ENCODE peak calls at places on chromosomes 3 and 15, in four cellular contexts. G is HCT116, D is K562, A is GM12878. T is an unnamed sample.

GRCh38 chr3:107117922-107118576 is 259.2 kb upstream of the CCDC54 start:
- DNase-seq in G (peak), D (peak), A (no peak), T (peak)

GRCh38 chr3:27861047-27862036 is 139.2 kb upstream of the EOMES start:
- DNase-seq in G (no peak), D (no peak), A (no peak), T (no peak)

GRCh38 chr3:16801698-16802097 is 83.1 kb upstream of the PLCL2 start:
- DNase-seq in G (no peak), D (no peak), A (no peak), T (no peak)

GRCh38 chr3:129313983-129314756 is 35.5 kb downstream of the HMCES start:
- DNase-seq in G (no peak), D (peak), A (no peak), T (no peak)

GRCh38 chr3:8742921-8743605 is 9.5 kb downstream of the CAV3 start:
- DNase-seq in G (no peak), D (no peak), A (no peak), T (no peak)

GRCh38 chr15:45458746-45459403 is 63.7 kb downstream of the SLC30A4 start:
- DNase-seq in G (no peak), D (peak), A (peak), T (no peak)

GRCh38 chr3:139219463-139219862 is 124.4 kb upstream of the MRPS22 start:
- DNase-seq in G (no peak), D (no peak), A (no peak), T (no peak)

GRCh38 chr3:112424394-112424793 is 74.9 kb downstream of the BTLA start:
- DNase-seq in G (no peak), D (no peak), A (no peak), T (no peak)

GRCh38 chr3:39718674-39719595 is 90.5 kb upstream of the MYRIP start:
- DNase-seq in G (no peak), D (no peak), A (no peak), T (no peak)

GRCh38 chr15:57503051-57503702 is 88.5 kb upstream of the MYZAP start:
- DNase-seq in G (no peak), D (peak), A (no peak), T (no peak)

GRCh38 chr3:128554100-128554464 is 61.1 kb upstream of the GATA2 start:
- DNase-seq in G (no peak), D (no peak), A (no peak), T (no peak)

GRCh38 chr15:89002281-89002761 is 85.9 kb upstream of the ABHD2 start:
- DNase-seq in G (no peak), D (peak), A (peak), T (no peak)

GRCh38 chr15:68333775-68334470 is 56.4 kb downstream of the FEM1B start:
- DNase-seq in G (no peak), D (no peak), A (no peak), T (no peak)

GRCh38 chr15:101201411-101202174 is 50.3 kb downstream of the CHSY1 start:
- DNase-seq in G (peak), D (peak), A (no peak), T (peak)

GRCh38 chr3:72487078-72487765 is 361.0 kb downstream of the SHQ1 start:
- DNase-seq in G (peak), D (peak), A (no peak), T (no peak)

GRCh38 chr3:152458725-152459515 is 190.2 kb downstream of the MBNL1 start:
- DNase-seq in G (no peak), D (no peak), A (no peak), T (no peak)

GRCh38 chr3:194811118-194811517 is 125.4 kb downstream of the FAM43A start:
- DNase-seq in G (no peak), D (no peak), A (no peak), T (no peak)

GRCh38 chr3:17204049-17204650 is 319.4 kb downstream of the PLCL2 start:
- DNase-seq in G (no peak), D (no peak), A (no peak), T (no peak)

GRCh38 chr3:167783781-167784180 is 48.3 kb downstream of the SERPINI1 start:
- DNase-seq in G (no peak), D (no peak), A (no peak), T (no peak)

GRCh38 chr3:140910860-140911259 is 30.8 kb upstream of the SLC25A36 start:
- DNase-seq in G (peak), D (peak), A (no peak), T (peak)

GRCh38 chr15:31317033-31317979 is 9.3 kb upstream of the KLF13 start:
- DNase-seq in G (no peak), D (no peak), A (no peak), T (no peak)

GRCh38 chr15:58244546-58244945 is 106.4 kb downstream of the AQP9 start:
- DNase-seq in G (no peak), D (no peak), A (no peak), T (no peak)

GRCh38 chr3:188889070-188889491 is 282.7 kb upstream of the TPRG1 start:
- DNase-seq in G (no peak), D (no peak), A (no peak), T (no peak)

GRCh38 chr3:36380171-36381031 is at the start of gene STAC:
- DNase-seq in G (no peak), D (no peak), A (no peak), T (peak)

GRCh38 chr3:58537412-58538301 is 667 bp upstream of the ACOX2 start:
- DNase-seq in G (no peak), D (no peak), A (no peak), T (no peak)

GRCh38 chr15:52121896-52122295 is 9.3 kb upstream of the BCL2L10 start:
- DNase-seq in G (no peak), D (no peak), A (no peak), T (no peak)

GRCh38 chr15:72358532-72359180 is 17.2 kb downstream of the HEXA start:
- DNase-seq in G (no peak), D (no peak), A (no peak), T (no peak)

GRCh38 chr3:197404754-197405153 is 106.3 kb upstream of the DLG1 start:
- DNase-seq in G (no peak), D (no peak), A (no peak), T (no peak)

GRCh38 chr15:44381223-44381622 is 46.2 kb upstream of the CTDSPL2 start:
- DNase-seq in G (no peak), D (no peak), A (no peak), T (no peak)

GRCh38 chr3:181695661-181696491 is 15.8 kb upstream of the SOX2 start:
- DNase-seq in G (no peak), D (no peak), A (no peak), T (no peak)
- TF ChIP-seq EGR1 in G (no peak), D (no peak), A (no peak), T (no peak)

GRCh38 chr15:64522226-64522823 is 61.9 kb downstream of the ZNF609 start:
- DNase-seq in G (no peak), D (no peak), A (no peak), T (no peak)

GRCh38 chr15:64519897-64520296 is 59.5 kb downstream of the ZNF609 start:
- DNase-seq in G (no peak), D (no peak), A (no peak), T (no peak)

GRCh38 chr15:64523240-64523639 is 62.9 kb downstream of the ZNF609 start:
- DNase-seq in G (no peak), D (no peak), A (no peak), T (no peak)

GRCh38 chr15:64521201-64521600 is 60.8 kb downstream of the ZNF609 start:
- DNase-seq in G (no peak), D (no peak), A (no peak), T (no peak)

GRCh38 chr15:64521726-64522164 is 61.4 kb downstream of the ZNF609 start:
- DNase-seq in G (peak), D (no peak), A (no peak), T (no peak)
- TF ChIP-seq ATF3 in G (no peak), D (no peak), A (no peak), T (no peak)

DNA sequence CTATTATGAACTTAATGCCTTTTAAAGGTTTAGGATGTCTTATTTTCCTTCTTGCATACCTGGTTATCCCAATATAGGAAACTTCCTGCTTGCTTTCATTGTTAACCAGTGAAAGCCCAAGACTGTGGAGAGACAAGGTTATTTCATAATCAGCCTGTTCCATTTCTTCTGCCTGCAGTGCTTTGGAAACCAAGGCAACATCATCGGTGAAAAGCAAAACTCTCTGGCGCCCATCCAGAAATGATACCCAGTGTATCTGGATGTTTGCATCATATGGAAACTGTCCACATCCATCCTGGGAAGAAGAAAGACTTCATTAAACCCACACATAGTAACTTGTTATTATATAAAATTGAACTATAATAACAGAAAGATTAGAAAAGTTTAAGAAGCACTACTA is 170.1 kb downstream of the VPS13C start:
- DNase-seq in G (no peak), D (no peak), A (no peak), T (no peak)
- TF ChIP-seq EGR1 in G (no peak), D (no peak), A (no peak), T (no peak)

DNA sequence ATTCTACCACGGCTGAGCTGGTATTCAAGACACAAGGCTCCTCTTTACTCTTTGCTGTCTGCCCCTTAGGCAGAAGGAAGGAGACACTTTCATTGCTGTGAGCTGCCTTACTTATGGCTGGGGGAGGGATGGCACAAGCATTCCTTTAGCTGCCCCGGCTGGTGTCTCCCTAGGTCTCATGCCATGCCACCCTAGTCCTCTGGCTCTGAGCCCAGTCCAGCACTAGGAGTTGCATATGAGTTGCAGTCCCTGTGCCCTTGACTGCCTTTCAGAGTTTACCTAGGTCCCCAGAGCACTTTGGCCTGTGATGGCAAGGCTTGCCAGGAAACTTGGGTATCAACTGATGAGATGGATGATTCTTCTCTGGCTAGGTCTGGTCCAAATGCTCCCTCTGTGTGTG is 296.4 kb downstream of the RBMS3 start:
- DNase-seq in G (no peak), D (no peak), A (no peak), T (no peak)
- TF ChIP-seq ATF3 in G (no peak), D (no peak), A (no peak), T (no peak)